ENCODE peak calls at places on chromosomes 13 and 19, in ten cellular contexts. G, H, E, I, K, O, D, C, Q and R are unnamed samples.

GRCh38 chr19:43574424-43575155 is 737 bp downstream of the XRCC1 start:
- DNase-seq in G (peak), H (no peak), E (peak), I (no peak), K (no peak), O (no peak), D (no peak), C (no peak), Q (no peak), R (no peak)

GRCh38 chr19:31104451-31104850 is 244.8 kb downstream of the TSHZ3 start:
- DNase-seq in G (no peak), H (no peak), E (no peak), I (no peak), K (no peak), O (no peak), D (no peak), C (no peak), Q (no peak), R (no peak)

GRCh38 chr19:13190781-13191540 is 40.8 kb downstream of the IER2 start:
- DNase-seq in G (no peak), H (no peak), E (no peak), I (no peak), K (no peak), O (no peak), D (no peak), C (no peak), Q (no peak), R (no peak)

GRCh38 chr19:1125601-1126533 is 22.1 kb downstream of the GPX4 start:
- DNase-seq in G (no peak), H (no peak), E (no peak), I (no peak), K (no peak), O (no peak), D (no peak), C (no peak), Q (no peak), R (no peak)

GRCh38 chr19:39752795-39753194 is 15.0 kb upstream of the CLC start:
- DNase-seq in G (no peak), H (no peak), E (no peak), I (no peak), K (no peak), O (no peak), D (no peak), C (no peak), Q (no peak), R (no peak)

GRCh38 chr13:42001580-42001979 is 40.7 kb upstream of the VWA8 start:
- DNase-seq in G (no peak), H (no peak), E (no peak), I (no peak), K (no peak), O (peak), D (no peak), C (no peak), Q (no peak), R (peak)

GRCh38 chr13:50320297-50320862 is 305.1 kb downstream of the KCNRG start:
- DNase-seq in G (peak), H (no peak), E (no peak), I (no peak), K (peak), O (peak), D (no peak), C (no peak), Q (no peak), R (no peak)

GRCh38 chr13:30403491-30403890 is 18.8 kb upstream of the UBE2L5 start:
- DNase-seq in G (no peak), H (no peak), E (no peak), I (no peak), K (no peak), O (no peak), D (no peak), C (no peak), Q (no peak), R (no peak)

GRCh38 chr19:36245210-36246005 is 30.5 kb downstream of the ZNF146 start:
- DNase-seq in G (peak), H (peak), E (no peak), I (peak), K (peak), O (no peak), D (peak), C (no peak), Q (no peak), R (no peak)

GRCh38 chr13:100128373-100128772 is 39.5 kb downstream of the PCCA start:
- DNase-seq in G (no peak), H (no peak), E (no peak), I (no peak), K (no peak), O (no peak), D (no peak), C (no peak), Q (peak), R (no peak)

GRCh38 chr13:49308977-49309408 is 61.3 kb downstream of the CDADC1 start:
- DNase-seq in G (no peak), H (no peak), E (no peak), I (no peak), K (no peak), O (no peak), D (no peak), C (no peak), Q (no peak), R (no peak)

GRCh38 chr13:76285463-76285862 is 600.7 kb downstream of the KCTD12 start:
- DNase-seq in G (no peak), H (no peak), E (no peak), I (no peak), K (no peak), O (no peak), D (no peak), C (no peak), Q (no peak), R (no peak)

GRCh38 chr13:74039154-74039553 is 95.0 kb downstream of the KLF12 start:
- DNase-seq in G (no peak), H (no peak), E (no peak), I (no peak), K (no peak), O (no peak), D (no peak), C (no peak), Q (no peak), R (no peak)

GRCh38 chr19:843180-843835 is 2.5 kb downstream of the PRTN3 start:
- DNase-seq in G (peak), H (no peak), E (no peak), I (no peak), K (no peak), O (no peak), D (no peak), C (no peak), Q (no peak), R (no peak)

GRCh38 chr13:93700115-93700514 is 473.5 kb downstream of the GPC6 start:
- DNase-seq in G (no peak), H (no peak), E (no peak), I (no peak), K (no peak), O (no peak), D (no peak), C (no peak), Q (no peak), R (no peak)

GRCh38 chr19:27748551-27749152 is 1464.3 kb downstream of the UQCRFS1 start:
- DNase-seq in G (no peak), H (no peak), E (no peak), I (no peak), K (no peak), O (no peak), D (no peak), C (no peak), Q (no peak), R (no peak)

GRCh38 chr13:45433381-45433790 is 15.2 kb upstream of the SLC25A30 start:
- DNase-seq in G (no peak), H (no peak), E (no peak), I (no peak), K (no peak), O (no peak), D (no peak), C (no peak), Q (no peak), R (no peak)

GRCh38 chr13:50893211-50893852 is 16.3 kb upstream of the RNASEH2B start:
- DNase-seq in G (peak), H (no peak), E (peak), I (no peak), K (no peak), O (no peak), D (no peak), C (no peak), Q (peak), R (no peak)

GRCh38 chr19:38250821-38251563 is 5.2 kb downstream of the PPP1R14A start:
- DNase-seq in G (peak), H (no peak), E (no peak), I (peak), K (no peak), O (no peak), D (peak), C (no peak), Q (no peak), R (no peak)

GRCh38 chr19:2015611-2015950 is at the start of gene BTBD2:
- DNase-seq in G (peak), H (peak), E (peak), I (peak), K (no peak), O (no peak), D (peak), C (no peak), Q (peak), R (no peak)

GRCh38 chr13:21902709-21903098 is 231.8 kb downstream of the FGF9 start:
- DNase-seq in G (no peak), H (no peak), E (no peak), I (no peak), K (no peak), O (no peak), D (no peak), C (no peak), Q (no peak), R (no peak)

GRCh38 chr19:44553478-44554171 is 24.1 kb upstream of the CEACAM20 start:
- DNase-seq in G (no peak), H (no peak), E (no peak), I (no peak), K (no peak), O (no peak), D (no peak), C (no peak), Q (no peak), R (no peak)

GRCh38 chr13:75961911-75962310 is 325.8 kb downstream of the LMO7 start:
- DNase-seq in G (no peak), H (no peak), E (no peak), I (no peak), K (no peak), O (no peak), D (no peak), C (no peak), Q (no peak), R (no peak)

GRCh38 chr13:23748591-23748990 is 140.6 kb downstream of the MIPEP start:
- DNase-seq in G (peak), H (no peak), E (no peak), I (no peak), K (no peak), O (no peak), D (no peak), C (no peak), Q (no peak), R (no peak)

GRCh38 chr13:66348745-66349720 is 881.1 kb downstream of the PCDH9 start:
- DNase-seq in G (peak), H (no peak), E (no peak), I (no peak), K (peak), O (no peak), D (peak), C (no peak), Q (no peak), R (no peak)

GRCh38 chr13:104143760-104144406 is 1077.7 kb upstream of the SLC10A2 start:
- DNase-seq in G (peak), H (peak), E (no peak), I (no peak), K (peak), O (no peak), D (no peak), C (no peak), Q (no peak), R (no peak)

GRCh38 chr13:21297452-21297851 is 121.0 kb downstream of the MRPL57 start:
- DNase-seq in G (peak), H (no peak), E (peak), I (no peak), K (peak), O (no peak), D (no peak), C (no peak), Q (no peak), R (no peak)

GRCh38 chr13:47796816-47797215 is 204.3 kb downstream of the SUCLA2 start:
- DNase-seq in G (peak), H (no peak), E (no peak), I (no peak), K (no peak), O (no peak), D (no peak), C (no peak), Q (no peak), R (no peak)

GRCh38 chr13:90675129-90675528 is 672.4 kb upstream of the MIR17HG start:
- DNase-seq in G (peak), H (no peak), E (no peak), I (no peak), K (no peak), O (no peak), D (no peak), C (no peak), Q (no peak), R (no peak)

GRCh38 chr19:48746738-48747575 is at the start of gene IZUMO1:
- DNase-seq in G (no peak), H (no peak), E (peak), I (peak), K (no peak), O (peak), D (peak), C (no peak), Q (peak), R (peak)

GRCh38 chr13:24605923-24606372 is 74.3 kb upstream of the ATP12A start:
- DNase-seq in G (peak), H (no peak), E (peak), I (no peak), K (peak), O (no peak), D (no peak), C (no peak), Q (peak), R (no peak)

GRCh38 chr13:113887700-113888201 is 23.9 kb upstream of the GAS6 start:
- DNase-seq in G (no peak), H (no peak), E (no peak), I (no peak), K (no peak), O (no peak), D (no peak), C (no peak), Q (no peak), R (no peak)

GRCh38 chr13:29508874-29509249 is 86.6 kb downstream of the SLC7A1 start:
- DNase-seq in G (no peak), H (no peak), E (no peak), I (no peak), K (no peak), O (no peak), D (no peak), C (no peak), Q (no peak), R (no peak)